ENCODE peak calls at places on chromosomes 5 and 9, in five cellular contexts. V is AG09319, O is Daoy, N is SW480, W is germinal center. E is an unnamed sample.

GRCh38 chr5:142864293-142865260 is 94.4 kb downstream of the ARHGAP26 start:
- DNase-seq in V (no peak), O (no peak), N (no peak), W (no peak), E (no peak)

GRCh38 chr9:108162664-108163063 is 673.1 kb upstream of the KLF4 start:
- DNase-seq in V (peak; percentile 67), O (peak; percentile 81), N (peak; percentile 27), W (no peak), E (no peak)

GRCh38 chr5:10649518-10650410 is 85.9 kb downstream of the ANKRD33B start:
- DNase-seq in V (no peak), O (no peak), N (no peak), W (no peak), E (no peak)

GRCh38 chr5:145797336-145797735 is 37.8 kb downstream of the PRELID2 start:
- DNase-seq in V (no peak), O (peak; percentile 65), N (peak; percentile 22), W (no peak), E (no peak)

GRCh38 chr9:121499427-121500164 is at the start of gene GGTA1:
- DNase-seq in V (no peak), O (peak; percentile 63), N (peak; percentile 55), W (peak; percentile 42), E (peak; percentile 23)

GRCh38 chr9:77897292-77897691 is 134.3 kb downstream of the GNAQ start:
- DNase-seq in V (no peak), O (no peak), N (no peak), W (no peak), E (no peak)

GRCh38 chr5:173501922-173502321 is 114.5 kb downstream of the BOD1 start:
- DNase-seq in V (no peak), O (no peak), N (no peak), W (no peak), E (no peak)

GRCh38 chr5:124230456-124230855 is 516.0 kb downstream of the ZNF608 start:
- DNase-seq in V (no peak), O (no peak), N (no peak), W (no peak), E (no peak)

GRCh38 chr5:179128976-179129375 is 68.8 kb downstream of the ZNF354C start:
- DNase-seq in V (no peak), O (no peak), N (no peak), W (no peak), E (no peak)

GRCh38 chr9:119349548-119349947 is 19.7 kb downstream of the BRINP1 start:
- DNase-seq in V (no peak), O (no peak), N (no peak), W (no peak), E (no peak)

GRCh38 chr9:93304574-93305496 is 120.9 kb downstream of the WNK2 start:
- DNase-seq in V (no peak), O (peak; percentile 59), N (peak; percentile 41), W (peak; percentile 36), E (no peak)

GRCh38 chr5:94347130-94347529 is 271.3 kb downstream of the KIAA0825 start:
- DNase-seq in V (no peak), O (peak; percentile 11), N (no peak), W (no peak), E (no peak)

GRCh38 chr5:16913840-16914435 is 22.1 kb downstream of the MYO10 start:
- DNase-seq in V (no peak), O (no peak), N (no peak), W (no peak), E (no peak)

GRCh38 chr5:59674763-59675162 is 218.8 kb downstream of the PDE4D start:
- DNase-seq in V (no peak), O (no peak), N (no peak), W (no peak), E (no peak)